ENCODE peak calls at places on chromosomes 3 and 15, in six cellular contexts. One of them, this sample, is unnamed.

GRCh38 chr3:132004571-132004970 is 30.2 kb downstream of the CPNE4 start:
- DNase-seq in suprapubic skin: no peak
- DNase-seq in HCT116: no peak
- DNase-seq in GM23338: no peak
- DNase-seq in sigmoid colon: no peak
- DNase-seq in SK-N-SH: no peak
- DNase-seq in this sample: no peak

GRCh38 chr3:5710718-5711117 is 523.2 kb downstream of the EDEM1 start:
- DNase-seq in SK-N-SH: no peak
- DNase-seq in HCT116: no peak
- DNase-seq in suprapubic skin: no peak
- DNase-seq in GM23338: no peak
- DNase-seq in sigmoid colon: no peak
- DNase-seq in this sample: no peak

GRCh38 chr3:76324101-76324500 is 538.8 kb upstream of the ZNF717 start:
- DNase-seq in SK-N-SH: no peak
- DNase-seq in HCT116: no peak
- DNase-seq in suprapubic skin: no peak
- DNase-seq in sigmoid colon: no peak
- DNase-seq in GM23338: no peak
- DNase-seq in this sample: no peak

GRCh38 chr3:127053979-127054378 is 71.1 kb downstream of the PLXNA1 start:
- DNase-seq in HCT116: no peak
- DNase-seq in SK-N-SH: no peak
- DNase-seq in GM23338: no peak
- DNase-seq in sigmoid colon: no peak
- DNase-seq in suprapubic skin: no peak
- DNase-seq in this sample: no peak

GRCh38 chr15:40454904-40455391 is 14.2 kb downstream of the BAHD1 start:
- DNase-seq in sigmoid colon: no peak
- DNase-seq in GM23338: no peak
- DNase-seq in HCT116: no peak
- DNase-seq in SK-N-SH: no peak
- DNase-seq in suprapubic skin: no peak
- DNase-seq in this sample: no peak

GRCh38 chr3:24565656-24566055 is 71.0 kb upstream of the THRB start:
- DNase-seq in GM23338: no peak
- DNase-seq in sigmoid colon: no peak
- DNase-seq in SK-N-SH: no peak
- DNase-seq in suprapubic skin: no peak
- DNase-seq in HCT116: no peak
- DNase-seq in this sample: no peak

GRCh38 chr3:141291610-141292345 is 60.2 kb downstream of the PXYLP1 start:
- DNase-seq in GM23338: no peak
- DNase-seq in sigmoid colon: no peak
- DNase-seq in suprapubic skin: no peak
- DNase-seq in SK-N-SH: no peak
- DNase-seq in HCT116: no peak
- DNase-seq in this sample: no peak

GRCh38 chr15:76501726-76502125 is 165.2 kb downstream of the ISL2 start:
- DNase-seq in GM23338: no peak
- DNase-seq in suprapubic skin: no peak
- DNase-seq in sigmoid colon: no peak
- DNase-seq in SK-N-SH: no peak
- DNase-seq in HCT116: no peak
- DNase-seq in this sample: no peak

GRCh38 chr15:50880221-50880620 is 28.3 kb upstream of the AP4E1 start:
- DNase-seq in SK-N-SH: no peak
- DNase-seq in HCT116: no peak
- DNase-seq in sigmoid colon: no peak
- DNase-seq in suprapubic skin: no peak
- DNase-seq in GM23338: no peak
- DNase-seq in this sample: no peak
- H3K4me1 ChIP-seq in SK-N-SH: peaks cover 24% of the 10 kb centered on the region
- H3K4me1 ChIP-seq in HCT116: peaks cover 26% of the 10 kb centered on the region
- H3K4me1 ChIP-seq in sigmoid colon: peaks cover 14% of the 10 kb centered on the region
- H3K4me1 ChIP-seq in suprapubic skin: peaks cover 34% of the 10 kb centered on the region
- H3K4me1 ChIP-seq in GM23338: no peaks in the 10 kb centered on the region
- H3K4me1 ChIP-seq in this sample: peaks cover 3% of the 10 kb centered on the region

DNA sequence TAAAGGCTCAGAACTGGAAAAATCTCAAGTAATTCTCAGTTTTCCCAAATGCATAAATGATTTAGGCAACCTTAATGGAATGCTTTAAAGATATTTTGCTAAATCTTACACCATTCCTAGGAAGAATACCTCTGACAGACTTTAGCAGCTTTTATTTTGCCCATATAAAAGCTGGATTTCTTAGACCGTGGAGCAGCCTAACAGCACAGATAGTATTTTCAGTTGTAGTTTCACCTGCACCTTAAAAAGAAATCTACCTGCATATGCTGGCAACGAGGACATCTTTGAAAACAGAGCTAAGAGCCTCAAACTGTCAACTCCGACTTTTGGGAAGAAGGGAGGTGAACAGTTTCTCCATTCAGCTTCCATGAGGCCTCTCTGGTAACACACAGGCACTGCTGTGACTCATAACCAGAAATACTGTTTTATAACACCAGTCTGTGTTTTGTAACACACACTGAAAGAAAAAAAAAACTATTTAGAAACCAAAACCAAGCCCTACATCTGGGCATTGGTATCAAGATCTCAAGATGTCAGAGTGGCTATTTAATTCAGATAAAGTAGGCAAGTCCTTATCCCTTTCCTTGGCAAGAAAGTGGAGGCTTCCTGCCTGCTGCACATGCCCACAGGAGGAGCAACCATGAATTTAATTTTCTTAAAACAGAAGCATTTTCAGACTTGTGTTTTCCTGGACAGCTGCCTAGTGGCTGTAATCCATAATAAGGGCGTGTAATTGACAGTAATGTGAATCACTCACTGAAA is 181.5 kb upstream of the ICE2 start:
- DNase-seq in sigmoid colon: no peak
- DNase-seq in HCT116: no peak
- DNase-seq in GM23338: no peak
- DNase-seq in SK-N-SH: peak; percentile 35
- DNase-seq in suprapubic skin: no peak
- DNase-seq in this sample: no peak
- TF ChIP-seq POLR2AphosphoS5 in sigmoid colon: peak; percentile 61
- TF ChIP-seq POLR2AphosphoS5 in HCT116: no peak
- TF ChIP-seq POLR2AphosphoS5 in GM23338: no peak
- TF ChIP-seq POLR2AphosphoS5 in SK-N-SH: no peak
- TF ChIP-seq POLR2AphosphoS5 in suprapubic skin: no peak
- TF ChIP-seq POLR2AphosphoS5 in this sample: no peak

GRCh38 chr3:149353581-149354184 is 20.2 kb upstream of the TM4SF18 start:
- DNase-seq in SK-N-SH: no peak
- DNase-seq in suprapubic skin: no peak
- DNase-seq in HCT116: no peak
- DNase-seq in GM23338: no peak
- DNase-seq in sigmoid colon: no peak
- DNase-seq in this sample: no peak

GRCh38 chr3:149356630-149357029 is 20.8 kb downstream of the TM4SF1 start:
- DNase-seq in SK-N-SH: no peak
- DNase-seq in GM23338: no peak
- DNase-seq in sigmoid colon: no peak
- DNase-seq in HCT116: no peak
- DNase-seq in suprapubic skin: no peak
- DNase-seq in this sample: no peak

GRCh38 chr3:149352556-149352955 is 19.1 kb upstream of the TM4SF18 start:
- DNase-seq in SK-N-SH: peak; percentile 62
- DNase-seq in suprapubic skin: peak; percentile 80
- DNase-seq in GM23338: peak; percentile 90
- DNase-seq in sigmoid colon: peak; percentile 62
- DNase-seq in HCT116: peak; percentile 75
- DNase-seq in this sample: no peak

DNA sequence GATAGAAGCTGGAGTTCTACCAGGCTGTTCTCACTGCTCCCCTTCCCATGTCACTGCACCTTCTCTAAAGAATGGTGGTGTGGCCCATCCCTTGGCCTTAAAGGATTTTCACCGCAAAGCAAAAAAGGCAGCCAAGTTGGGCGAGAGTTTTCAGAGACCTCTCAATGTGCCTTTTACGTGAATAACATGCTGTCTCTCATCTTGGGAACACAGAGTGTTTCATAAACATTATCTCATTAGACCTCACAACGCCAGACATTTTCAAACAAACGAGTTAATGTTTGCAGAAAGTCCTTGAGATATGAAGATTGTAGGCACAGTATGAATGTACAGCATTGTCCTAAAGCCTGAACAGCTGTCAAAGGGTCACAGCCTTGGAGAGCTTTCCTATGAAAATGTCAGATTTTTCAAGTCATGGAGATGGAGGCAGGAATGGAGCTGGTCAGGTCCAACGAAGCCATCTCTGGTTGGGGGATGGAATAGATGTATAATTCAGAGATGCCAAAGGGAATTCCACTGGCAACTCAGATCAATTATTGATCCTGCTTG is 21.3 kb downstream of the TM4SF1 start:
- DNase-seq in sigmoid colon: no peak
- DNase-seq in suprapubic skin: no peak
- DNase-seq in SK-N-SH: no peak
- DNase-seq in GM23338: no peak
- DNase-seq in HCT116: no peak
- DNase-seq in this sample: no peak
- H3K4me1 ChIP-seq in sigmoid colon: no peaks in the 10 kb centered on the region
- H3K4me1 ChIP-seq in suprapubic skin: no peaks in the 10 kb centered on the region
- H3K4me1 ChIP-seq in SK-N-SH: no peaks in the 10 kb centered on the region
- H3K4me1 ChIP-seq in GM23338: no peaks in the 10 kb centered on the region
- H3K4me1 ChIP-seq in HCT116: peaks cover 8% of the 10 kb centered on the region
- H3K4me1 ChIP-seq in this sample: no peaks in the 10 kb centered on the region

GRCh38 chr3:25689226-25689625 is 24.5 kb upstream of the TOP2B start:
- DNase-seq in sigmoid colon: no peak
- DNase-seq in suprapubic skin: no peak
- DNase-seq in SK-N-SH: no peak
- DNase-seq in HCT116: no peak
- DNase-seq in GM23338: no peak
- DNase-seq in this sample: no peak
- TF ChIP-seq POLR2AphosphoS5 in sigmoid colon: no peak
- TF ChIP-seq POLR2AphosphoS5 in suprapubic skin: no peak
- TF ChIP-seq POLR2AphosphoS5 in SK-N-SH: no peak
- TF ChIP-seq POLR2AphosphoS5 in HCT116: no peak
- TF ChIP-seq POLR2AphosphoS5 in GM23338: no peak
- TF ChIP-seq POLR2AphosphoS5 in this sample: no peak

DNA sequence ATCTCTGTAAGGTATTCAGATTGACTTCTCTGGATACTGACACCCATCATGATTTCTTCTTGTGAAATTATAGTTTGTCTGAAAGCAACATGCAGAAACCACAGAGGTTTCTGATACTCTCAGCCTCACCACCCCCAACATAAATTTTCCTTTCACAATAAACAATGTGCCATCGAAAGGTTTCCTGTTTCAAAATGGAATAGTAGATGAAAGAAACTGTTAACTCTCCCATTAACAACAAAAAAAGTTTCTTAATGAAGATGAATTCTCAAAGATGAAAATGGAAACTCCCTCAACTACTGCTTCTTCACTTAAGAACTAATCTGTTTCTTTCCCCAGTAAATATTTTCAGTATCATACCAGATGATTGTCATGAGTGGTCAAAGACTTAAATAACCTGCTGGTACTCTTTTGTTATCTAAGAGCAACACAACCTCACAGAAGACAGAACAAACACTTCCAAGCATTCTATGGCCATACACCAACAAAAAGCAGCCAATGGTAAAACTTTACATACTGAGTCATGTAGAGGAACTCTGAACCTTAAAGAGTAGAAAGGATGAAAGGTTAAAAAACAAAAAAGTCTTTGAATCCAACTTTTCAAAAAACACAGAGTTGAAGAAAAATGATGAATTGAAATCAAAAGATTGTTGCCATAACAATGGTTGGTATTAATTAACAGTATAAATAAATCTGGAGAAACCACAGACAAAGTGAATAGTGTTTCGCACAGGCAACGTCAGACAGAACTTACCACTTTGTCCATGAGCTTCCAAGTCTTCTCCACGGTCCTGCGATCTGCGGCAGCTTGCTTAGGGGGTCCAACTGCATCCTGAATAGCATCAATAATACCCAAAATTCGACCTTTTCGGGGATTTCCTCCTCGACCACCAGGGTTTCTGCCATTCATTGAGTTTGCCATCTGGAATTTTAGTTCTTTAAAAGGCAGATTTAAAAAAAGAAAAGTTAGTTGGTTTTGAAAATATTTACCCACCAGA is 1.9 kb downstream of the CBLB start:
- DNase-seq in HCT116: no peak
- DNase-seq in suprapubic skin: no peak
- DNase-seq in SK-N-SH: no peak
- DNase-seq in sigmoid colon: peak; percentile 67
- DNase-seq in GM23338: peak; percentile 9
- DNase-seq in this sample: no peak
- H3K4me1 ChIP-seq in HCT116: peaks cover 14% of the 10 kb centered on the region
- H3K4me1 ChIP-seq in suprapubic skin: peaks cover 48% of the 10 kb centered on the region
- H3K4me1 ChIP-seq in SK-N-SH: peaks cover 12% of the 10 kb centered on the region
- H3K4me1 ChIP-seq in sigmoid colon: peaks cover 32% of the 10 kb centered on the region
- H3K4me1 ChIP-seq in GM23338: peaks cover 20% of the 10 kb centered on the region
- H3K4me1 ChIP-seq in this sample: no peaks in the 10 kb centered on the region